ENCODE peak calls at places on chromosome 9, in seven cellular contexts. B is HEK293T, M is retinal pigment epithelial cell, D is astrocyte, O is H7, R is ELR, P is mucosa of descending colon. C is an unnamed sample.

GRCh38 chr9:12680341-12680740 is 12.8 kb upstream of the TYRP1 start:
- DNase-seq in B (no peak), R (peak; percentile 77), M (peak; percentile 75), D (peak; percentile 60), O (no peak), P (no peak), C (no peak)

GRCh38 chr9:126470251-126470993 is 143.3 kb upstream of the LMX1B start:
- DNase-seq in D (no peak), O (no peak), P (no peak), R (peak; percentile 27), M (no peak), B (no peak), C (no peak)

GRCh38 chr9:3479516-3480352 is 46.1 kb downstream of the RFX3 start:
- DNase-seq in R (no peak), O (no peak), M (no peak), P (no peak), B (no peak), D (no peak), C (no peak)

GRCh38 chr9:87878930-87879603 is 3.6 kb upstream of the SPATA31E1 start:
- DNase-seq in R (peak; percentile 86), P (no peak), B (no peak), O (no peak), D (peak; percentile 88), M (no peak), C (no peak)

GRCh38 chr9:34986541-34987047 is 3.0 kb upstream of the DNAJB5 start:
- DNase-seq in P (no peak), B (no peak), R (no peak), M (no peak), D (peak; percentile 18), O (peak; percentile 41), C (peak; percentile 58)

GRCh38 chr9:95627802-95628201 is 111.0 kb upstream of the PTCH1 start:
- DNase-seq in M (no peak), O (no peak), P (no peak), B (no peak), D (peak; percentile 12), R (peak; percentile 60), C (no peak)

GRCh38 chr9:33445941-33446506 is 1.4 kb downstream of the AQP3 start:
- DNase-seq in M (no peak), P (no peak), D (no peak), O (no peak), B (no peak), R (no peak), C (peak; percentile 35)

GRCh38 chr9:107172160-107172978 is 110.7 kb upstream of the RAD23B start:
- DNase-seq in R (peak; percentile 73), O (peak; percentile 75), P (peak; percentile 77), B (peak; percentile 72), D (peak; percentile 41), M (no peak), C (peak; percentile 74)

GRCh38 chr9:75775173-75775572 is 115.3 kb upstream of the PCSK5 start:
- DNase-seq in M (no peak), R (no peak), O (no peak), B (no peak), P (no peak), D (no peak), C (no peak)

GRCh38 chr9:135290086-135290485 is 189.5 kb upstream of the PPP1R26 start:
- DNase-seq in R (no peak), D (no peak), M (no peak), P (no peak), O (no peak), B (no peak), C (peak; percentile 72)

GRCh38 chr9:20670395-20670794 is 13.7 kb upstream of the FOCAD start:
- DNase-seq in O (no peak), M (no peak), P (no peak), B (no peak), R (no peak), D (no peak), C (no peak)

GRCh38 chr9:95874303-95874988 is 1.0 kb upstream of the ERCC6L2 start:
- DNase-seq in B (no peak), P (no peak), R (peak; percentile 51), D (peak; percentile 10), M (no peak), O (no peak), C (no peak)

GRCh38 chr9:130171226-130172148 is 717 bp upstream of the NCS1 start:
- DNase-seq in O (peak; percentile 90), B (no peak), R (no peak), P (peak; percentile 37), M (no peak), D (no peak), C (no peak)

GRCh38 chr9:126420643-126421564 is 94.3 kb downstream of the MVB12B start:
- DNase-seq in M (no peak), D (peak; percentile 82), P (no peak), O (no peak), R (peak; percentile 75), B (no peak), C (no peak)

GRCh38 chr9:120860083-120860482 is 16.9 kb downstream of the PHF19 start:
- DNase-seq in D (no peak), B (no peak), M (no peak), R (no peak), P (no peak), O (no peak), C (no peak)

GRCh38 chr9:3676766-3677165 is 151.0 kb upstream of the RFX3 start:
- DNase-seq in P (no peak), O (no peak), D (no peak), R (no peak), B (no peak), M (peak; percentile 10), C (no peak)

GRCh38 chr9:111720170-111720569 is 58.8 kb downstream of the GNG10 start:
- DNase-seq in P (no peak), M (no peak), O (no peak), R (peak; percentile 7), D (no peak), B (no peak), C (no peak)

GRCh38 chr9:136229096-136230065 is 16.2 kb downstream of the QSOX2 start:
- DNase-seq in B (no peak), M (no peak), O (no peak), R (no peak), D (peak; percentile 29), P (no peak), C (no peak)

GRCh38 chr9:137046094-137046787 is at the start of gene NPDC1:
- DNase-seq in M (no peak), R (peak; percentile 82), O (peak; percentile 100), D (peak; percentile 41), B (peak; percentile 93), P (peak; percentile 91), C (peak; percentile 88)

GRCh38 chr9:4741365-4742031 is 496 bp upstream of the AK3 start:
- DNase-seq in P (no peak), M (no peak), B (peak; percentile 10), R (peak; percentile 34), O (no peak), D (no peak), C (peak; percentile 56)

GRCh38 chr9:98255064-98255577 is 328 bp downstream of the TBC1D2 start:
- DNase-seq in P (no peak), M (no peak), B (peak; percentile 49), R (peak; percentile 71), D (peak; percentile 51), O (no peak), C (no peak)

GRCh38 chr9:133090187-133090586 is 28.4 kb downstream of the CEL start:
- DNase-seq in R (no peak), P (no peak), M (no peak), B (no peak), O (no peak), D (no peak), C (peak; percentile 46)

C was measured in body of pancreas.